ENCODE peak calls at places on chromosome 19, in nine cellular contexts. F, D, V, O, E, R, W, J and G are unnamed samples.
A peak's percentile ranks its signal among the peaks of the same experiment; 100 is the strongest.

GRCh38 chr19:44658069-44658727 is 13.1 kb upstream of the CEACAM19 start:
- DNase-seq in E (no peak), F (no peak), V (no peak), J (no peak), D (no peak), R (peak; percentile 5), W (no peak), O (no peak), G (no peak)

GRCh38 chr19:48290923-48291700 is 21.2 kb downstream of the ZNF114 start:
- DNase-seq in W (peak; percentile 39), J (peak; percentile 40), F (peak; percentile 46), E (peak; percentile 40), D (peak; percentile 89), R (peak; percentile 95), V (peak; percentile 90), O (peak; percentile 94), G (peak; percentile 94)

GRCh38 chr19:7888145-7888825 is at the start of gene LRRC8E:
- DNase-seq in R (no peak), F (no peak), V (peak; percentile 82), D (no peak), W (peak; percentile 53), J (peak; percentile 39), E (no peak), O (peak; percentile 92), G (no peak)

GRCh38 chr19:13055213-13056051 is 47.2 kb downstream of the LYL1 start:
- DNase-seq in V (peak; percentile 79), F (no peak), W (peak; percentile 30), E (no peak), O (peak; percentile 98), R (peak; percentile 96), J (no peak), D (peak; percentile 88), G (peak; percentile 95)

GRCh38 chr19:40756502-40757110 is 5.6 kb downstream of the SNRPA start:
- DNase-seq in R (no peak), E (no peak), O (peak; percentile 28), D (no peak), J (peak; percentile 40), W (no peak), F (no peak), V (no peak), G (no peak)

GRCh38 chr19:7629347-7630054 is at the start of the genes PET100 and XAB2:
- DNase-seq in F (peak; percentile 88), O (peak; percentile 99), E (peak; percentile 98), D (peak; percentile 96), R (peak; percentile 98), V (peak; percentile 96), J (peak; percentile 95), W (peak; percentile 97), G (peak; percentile 98)

GRCh38 chr19:9836021-9836420 is 903 bp downstream of the PIN1 start:
- DNase-seq in F (no peak), E (no peak), V (no peak), J (no peak), D (no peak), W (peak; percentile 5), O (peak; percentile 50), R (no peak), G (no peak)

GRCh38 chr19:37594982-37595382 is 306 bp downstream of the ZNF540 start:
- DNase-seq in R (peak; percentile 93), F (peak; percentile 31), V (no peak), D (no peak), J (peak; percentile 59), O (no peak), W (peak; percentile 59), E (peak; percentile 56), G (no peak)

GRCh38 chr19:38152461-38153379 is 71.3 kb downstream of the DPF1 start:
- DNase-seq in F (no peak), V (no peak), D (no peak), J (no peak), R (no peak), W (no peak), E (no peak), O (peak; percentile 91), G (no peak)

GRCh38 chr19:47641891-47642485 is 33.1 kb downstream of the BICRA start:
- DNase-seq in O (no peak), J (no peak), F (no peak), D (no peak), R (no peak), E (peak; percentile 21), W (no peak), V (no peak), G (no peak)

GRCh38 chr19:17411801-17412200 is 6.4 kb upstream of the BST2 start:
- DNase-seq in D (no peak), R (no peak), J (no peak), W (no peak), E (no peak), F (no peak), V (no peak), O (no peak), G (no peak)

GRCh38 chr19:3576696-3577443 is 4.1 kb downstream of the HMG20B start:
- DNase-seq in D (no peak), W (no peak), R (peak; percentile 91), F (no peak), J (no peak), E (no peak), V (peak; percentile 88), O (peak; percentile 90), G (no peak)

GRCh38 chr19:41545547-41545946 is 30.4 kb upstream of the CEACAM21 start:
- DNase-seq in E (no peak), J (no peak), V (no peak), O (no peak), W (no peak), R (no peak), F (no peak), D (no peak), G (no peak)

GRCh38 chr19:50510700-50511068 is 307 bp downstream of the JOSD2 start:
- DNase-seq in D (no peak), V (no peak), R (no peak), O (no peak), J (no peak), F (no peak), E (no peak), W (no peak), G (no peak)

GRCh38 chr19:44092108-44092507 is 2.1 kb upstream of the ZNF224 start:
- DNase-seq in E (no peak), W (no peak), O (no peak), R (no peak), J (no peak), V (no peak), F (no peak), D (no peak), G (peak; percentile 57)

GRCh38 chr19:52190679-52191293 is 934 bp downstream of the PPP2R1A start:
- DNase-seq in R (no peak), W (no peak), J (no peak), D (no peak), V (peak; percentile 54), O (peak; percentile 52), F (no peak), E (no peak), G (no peak)